ENCODE peak calls at places on chromosomes 2 and 18, in five cellular contexts. One of them, this sample, is unnamed.

GRCh38 chr2:110771549-110772382 is 39.4 kb downstream of the ACOXL start:
- DNase-seq in ovary: no peak
- DNase-seq in lower lobe of right lung: no peak
- DNase-seq in brain microvascular endothelial cell: no peak
- DNase-seq in sigmoid colon: no peak
- DNase-seq in this sample: no peak

GRCh38 chr2:6887783-6888192 is 10.2 kb downstream of the RSAD2 start:
- DNase-seq in brain microvascular endothelial cell: no peak
- DNase-seq in ovary: no peak
- DNase-seq in sigmoid colon: no peak
- DNase-seq in lower lobe of right lung: no peak
- DNase-seq in this sample: no peak

GRCh38 chr2:238169708-238170251 is 11.0 kb downstream of the ERFE start:
- DNase-seq in brain microvascular endothelial cell: peak; percentile 92
- DNase-seq in ovary: no peak
- DNase-seq in sigmoid colon: no peak
- DNase-seq in lower lobe of right lung: no peak
- DNase-seq in this sample: no peak

GRCh38 chr2:45596761-45597160 is 14.3 kb downstream of the SRBD1 start:
- DNase-seq in ovary: no peak
- DNase-seq in brain microvascular endothelial cell: no peak
- DNase-seq in sigmoid colon: no peak
- DNase-seq in lower lobe of right lung: no peak
- DNase-seq in this sample: no peak

GRCh38 chr2:224584111-224584764 is 925 bp downstream of the CUL3 start:
- DNase-seq in ovary: peak; percentile 49
- DNase-seq in sigmoid colon: peak; percentile 68
- DNase-seq in brain microvascular endothelial cell: peak; percentile 30
- DNase-seq in lower lobe of right lung: peak; percentile 60
- DNase-seq in this sample: no peak

GRCh38 chr2:100820346-100821254 is 661 bp downstream of the NPAS2 start:
- DNase-seq in ovary: peak; percentile 38
- DNase-seq in brain microvascular endothelial cell: no peak
- DNase-seq in sigmoid colon: no peak
- DNase-seq in lower lobe of right lung: no peak
- DNase-seq in this sample: peak; percentile 67

GRCh38 chr2:216474925-216475670 is 23.5 kb upstream of the RPL37A start:
- DNase-seq in sigmoid colon: no peak
- DNase-seq in lower lobe of right lung: no peak
- DNase-seq in ovary: no peak
- DNase-seq in brain microvascular endothelial cell: no peak
- DNase-seq in this sample: no peak

GRCh38 chr2:156436477-156437085 is 402 bp downstream of the GPD2 start:
- DNase-seq in lower lobe of right lung: no peak
- DNase-seq in brain microvascular endothelial cell: no peak
- DNase-seq in sigmoid colon: no peak
- DNase-seq in ovary: no peak
- DNase-seq in this sample: no peak

GRCh38 chr2:239948100-239948881 is 76.9 kb downstream of the NDUFA10 start:
- DNase-seq in ovary: peak; percentile 19
- DNase-seq in sigmoid colon: peak; percentile 36
- DNase-seq in lower lobe of right lung: peak; percentile 23
- DNase-seq in brain microvascular endothelial cell: no peak
- DNase-seq in this sample: peak; percentile 52

GRCh38 chr2:189210250-189211075 is 30.9 kb upstream of the COL5A2 start:
- DNase-seq in lower lobe of right lung: no peak
- DNase-seq in ovary: peak; percentile 68
- DNase-seq in sigmoid colon: peak; percentile 88
- DNase-seq in brain microvascular endothelial cell: peak; percentile 85
- DNase-seq in this sample: peak; percentile 57

GRCh38 chr2:31693882-31694281 is 113.1 kb upstream of the SRD5A2 start:
- DNase-seq in ovary: no peak
- DNase-seq in sigmoid colon: no peak
- DNase-seq in brain microvascular endothelial cell: no peak
- DNase-seq in lower lobe of right lung: no peak
- DNase-seq in this sample: no peak

GRCh38 chr2:86392873-86393272 is 48.3 kb upstream of the KDM3A start:
- DNase-seq in sigmoid colon: no peak
- DNase-seq in ovary: no peak
- DNase-seq in brain microvascular endothelial cell: no peak
- DNase-seq in lower lobe of right lung: no peak
- DNase-seq in this sample: no peak

GRCh38 chr2:1728821-1729220 is 15.5 kb downstream of the PXDN start:
- DNase-seq in lower lobe of right lung: peak; percentile 68
- DNase-seq in ovary: no peak
- DNase-seq in sigmoid colon: peak; percentile 91
- DNase-seq in brain microvascular endothelial cell: no peak
- DNase-seq in this sample: peak; percentile 46

GRCh38 chr2:188623995-188624643 is 332.4 kb downstream of the GULP1 start:
- DNase-seq in ovary: no peak
- DNase-seq in brain microvascular endothelial cell: peak; percentile 48
- DNase-seq in sigmoid colon: no peak
- DNase-seq in lower lobe of right lung: no peak
- DNase-seq in this sample: no peak

GRCh38 chr2:10256525-10257031 is 46.1 kb upstream of the HPCAL1 start:
- DNase-seq in brain microvascular endothelial cell: no peak
- DNase-seq in sigmoid colon: peak; percentile 56
- DNase-seq in lower lobe of right lung: peak; percentile 38
- DNase-seq in ovary: peak; percentile 10
- DNase-seq in this sample: peak; percentile 39

GRCh38 chr2:39632871-39633270 is 32.8 kb upstream of the TMEM178A start:
- DNase-seq in sigmoid colon: no peak
- DNase-seq in ovary: no peak
- DNase-seq in brain microvascular endothelial cell: peak; percentile 75
- DNase-seq in lower lobe of right lung: no peak
- DNase-seq in this sample: no peak
- H3K27ac ChIP-seq in sigmoid colon: no peak overlapping the region
- H3K27ac ChIP-seq in ovary: no peak overlapping the region
- H3K27ac ChIP-seq in brain microvascular endothelial cell: peak overlapping the region; percentile 90
- H3K27ac ChIP-seq in lower lobe of right lung: no peak overlapping the region
- H3K27ac ChIP-seq in this sample: no peak overlapping the region

GRCh38 chr2:173753441-173753840 is 211.7 kb downstream of the SP3 start:
- DNase-seq in lower lobe of right lung: no peak
- DNase-seq in brain microvascular endothelial cell: no peak
- DNase-seq in ovary: no peak
- DNase-seq in sigmoid colon: no peak
- DNase-seq in this sample: no peak

GRCh38 chr2:173752152-173752551 is 213.0 kb downstream of the SP3 start:
- DNase-seq in lower lobe of right lung: no peak
- DNase-seq in sigmoid colon: no peak
- DNase-seq in ovary: no peak
- DNase-seq in brain microvascular endothelial cell: no peak
- DNase-seq in this sample: no peak

GRCh38 chr2:173755798-173756197 is 209.4 kb downstream of the SP3 start:
- DNase-seq in brain microvascular endothelial cell: no peak
- DNase-seq in sigmoid colon: no peak
- DNase-seq in lower lobe of right lung: no peak
- DNase-seq in ovary: no peak
- DNase-seq in this sample: no peak

GRCh38 chr2:173754837-173755236 is 210.3 kb downstream of the SP3 start:
- DNase-seq in ovary: no peak
- DNase-seq in sigmoid colon: no peak
- DNase-seq in brain microvascular endothelial cell: no peak
- DNase-seq in lower lobe of right lung: no peak
- DNase-seq in this sample: no peak

DNA sequence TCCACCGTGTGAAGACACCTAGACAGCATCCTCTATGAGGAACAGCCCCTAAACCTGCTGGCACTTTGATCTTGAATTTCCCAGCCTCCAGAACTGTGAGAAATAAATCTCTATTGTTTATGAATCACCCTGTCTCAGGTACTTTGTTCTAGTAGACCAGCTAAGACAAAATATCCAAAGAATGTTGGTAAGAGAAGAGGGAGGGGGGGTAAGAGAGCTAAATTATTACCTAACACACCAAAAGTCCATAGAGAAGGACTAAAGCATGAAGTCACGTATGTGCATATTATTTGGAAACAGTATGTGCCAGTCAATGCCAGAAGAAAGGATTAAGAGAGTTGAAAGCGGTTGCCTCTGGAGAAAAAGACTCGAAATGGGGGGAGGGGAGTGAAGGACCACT is 211.0 kb downstream of the SP3 start:
- DNase-seq in sigmoid colon: no peak
- DNase-seq in lower lobe of right lung: no peak
- DNase-seq in ovary: no peak
- DNase-seq in brain microvascular endothelial cell: no peak
- DNase-seq in this sample: no peak
- H3K4me3 ChIP-seq in sigmoid colon: no peak overlapping the region
- H3K4me3 ChIP-seq in lower lobe of right lung: no peak overlapping the region
- H3K4me3 ChIP-seq in ovary: no peak overlapping the region
- H3K4me3 ChIP-seq in brain microvascular endothelial cell: no peak overlapping the region
- H3K4me3 ChIP-seq in this sample: no peak overlapping the region

DNA sequence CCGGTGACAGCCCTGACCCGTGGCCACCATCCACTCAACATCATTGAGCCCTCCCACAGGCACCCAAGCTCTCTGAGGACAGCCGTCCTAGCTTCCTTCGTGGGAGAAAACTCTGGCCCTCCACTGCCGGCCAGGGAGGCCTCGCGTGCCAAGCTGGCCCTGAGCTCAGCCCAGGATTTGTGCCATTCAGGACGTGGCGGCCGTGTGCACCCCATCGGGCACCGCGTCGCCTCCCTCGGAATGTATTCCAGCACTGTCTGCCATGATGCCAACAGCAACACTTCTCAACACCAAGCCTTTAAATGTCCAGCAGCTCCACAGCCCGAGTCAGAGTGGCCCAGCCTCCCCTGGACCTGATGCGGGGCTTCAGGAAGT is 35.7 kb downstream of the ZNF516 start:
- DNase-seq in ovary: no peak
- DNase-seq in lower lobe of right lung: no peak
- DNase-seq in sigmoid colon: peak; percentile 64
- DNase-seq in brain microvascular endothelial cell: no peak
- DNase-seq in this sample: no peak
- H3K27ac ChIP-seq in ovary: peak overlapping the region; percentile 76
- H3K27ac ChIP-seq in lower lobe of right lung: peak overlapping the region; percentile 56
- H3K27ac ChIP-seq in sigmoid colon: peak overlapping the region; percentile 83
- H3K27ac ChIP-seq in brain microvascular endothelial cell: peak overlapping the region; percentile 88
- H3K27ac ChIP-seq in this sample: peak overlapping the region; percentile 48

GRCh38 chr2:172100080-172101007 is 2.4 kb downstream of the DLX2 start:
- DNase-seq in lower lobe of right lung: no peak
- DNase-seq in ovary: no peak
- DNase-seq in brain microvascular endothelial cell: no peak
- DNase-seq in sigmoid colon: no peak
- DNase-seq in this sample: no peak

GRCh38 chr2:172101707-172102158 is 967 bp downstream of the DLX2 start:
- DNase-seq in sigmoid colon: peak; percentile 29
- DNase-seq in ovary: no peak
- DNase-seq in lower lobe of right lung: no peak
- DNase-seq in brain microvascular endothelial cell: no peak
- DNase-seq in this sample: no peak

GRCh38 chr2:172102159-172102857 is 392 bp downstream of the DLX2 start:
- DNase-seq in brain microvascular endothelial cell: no peak
- DNase-seq in ovary: peak; percentile 46
- DNase-seq in lower lobe of right lung: no peak
- DNase-seq in sigmoid colon: peak; percentile 69
- DNase-seq in this sample: no peak

GRCh38 chr2:172099472-172100079 is 3.1 kb downstream of the DLX2 start:
- DNase-seq in brain microvascular endothelial cell: no peak
- DNase-seq in lower lobe of right lung: no peak
- DNase-seq in ovary: no peak
- DNase-seq in sigmoid colon: no peak
- DNase-seq in this sample: no peak

DNA sequence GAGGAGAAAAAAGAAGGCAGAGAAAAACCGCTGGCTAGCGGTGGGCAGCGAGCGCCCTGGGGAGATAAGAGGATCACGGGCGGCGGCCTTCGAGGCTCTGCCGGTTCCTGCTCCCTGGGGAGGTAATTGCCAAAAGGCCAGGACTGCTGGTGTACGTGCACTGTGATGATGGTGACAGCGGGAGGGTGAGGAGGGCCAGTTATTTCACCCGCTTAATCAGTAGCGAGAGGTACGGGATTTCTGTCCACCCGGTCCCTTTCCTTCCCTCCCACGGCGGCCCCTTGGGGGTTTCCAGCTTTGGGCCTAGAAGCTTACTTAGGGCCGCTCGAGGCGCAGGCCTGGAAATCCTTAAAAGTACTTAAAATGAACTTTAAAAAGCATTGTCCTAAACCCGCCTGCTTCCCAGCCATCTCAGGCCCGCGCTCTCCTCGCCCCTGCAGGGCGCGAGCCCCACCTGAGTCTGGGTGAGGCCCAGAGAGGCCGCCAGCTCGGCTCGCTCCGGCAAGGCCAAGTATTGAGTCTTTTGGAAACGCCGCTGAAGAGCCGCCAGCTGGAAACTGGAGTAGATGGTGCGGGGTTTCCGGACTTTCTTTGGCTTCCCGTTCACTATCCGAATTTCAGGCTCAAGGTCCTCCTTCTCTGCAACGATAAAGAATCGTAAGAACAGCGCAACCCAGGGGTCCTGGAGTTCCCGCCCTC is 1.5 kb downstream of the DLX2 start:
- DNase-seq in ovary: peak; percentile 52
- DNase-seq in lower lobe of right lung: no peak
- DNase-seq in sigmoid colon: no peak
- DNase-seq in brain microvascular endothelial cell: no peak
- DNase-seq in this sample: no peak
- H3K4me3 ChIP-seq in ovary: no peak overlapping the region
- H3K4me3 ChIP-seq in lower lobe of right lung: peak overlapping the region; percentile 59
- H3K4me3 ChIP-seq in sigmoid colon: peak overlapping the region; percentile 51
- H3K4me3 ChIP-seq in brain microvascular endothelial cell: peak overlapping the region; percentile 64
- H3K4me3 ChIP-seq in this sample: peak overlapping the region; percentile 64

DNA sequence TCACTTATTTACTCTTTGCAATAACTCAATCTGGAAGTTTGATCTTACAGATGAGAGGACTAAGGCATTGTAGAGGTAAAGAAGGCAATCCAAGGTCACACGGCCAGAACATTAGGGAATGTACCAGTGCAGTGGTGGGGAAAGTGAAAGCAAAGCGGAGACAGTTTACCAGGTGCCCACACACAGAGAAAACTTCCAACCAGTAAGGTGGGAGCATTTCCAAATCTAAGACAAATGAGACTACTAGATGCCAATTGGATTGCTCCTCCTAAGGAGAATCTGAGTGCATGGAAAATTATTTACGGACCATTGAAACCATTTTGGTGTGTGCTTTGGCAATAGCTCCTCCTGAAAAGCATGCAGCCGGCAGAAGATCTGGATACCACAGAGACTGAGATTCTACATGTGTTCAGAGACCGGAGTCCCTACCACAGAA is 34.9 kb downstream of the SLC20A1 start:
- DNase-seq in sigmoid colon: no peak
- DNase-seq in brain microvascular endothelial cell: no peak
- DNase-seq in ovary: no peak
- DNase-seq in lower lobe of right lung: no peak
- DNase-seq in this sample: no peak
- H3K27ac ChIP-seq in sigmoid colon: peak overlapping the region; percentile 59
- H3K27ac ChIP-seq in brain microvascular endothelial cell: no peak overlapping the region
- H3K27ac ChIP-seq in ovary: no peak overlapping the region
- H3K27ac ChIP-seq in lower lobe of right lung: no peak overlapping the region
- H3K27ac ChIP-seq in this sample: no peak overlapping the region